ENCODE peak calls at places on chromosome 13, in seven cellular contexts. M is SK-N-MC, N is endothelial cell of umbilical vein, D is GM23338, V is spleen, T is upper lobe of left lung, I is HL-60. P is an unnamed sample.

GRCh38 chr13:60720590-60720989 is 323.6 kb downstream of the TDRD3 start:
- DNase-seq in M (no peak), N (no peak), D (no peak), V (no peak), T (no peak), I (no peak), P (no peak)

GRCh38 chr13:100254002-100254401 is 165.1 kb downstream of the PCCA start:
- DNase-seq in M (no peak), N (no peak), D (no peak), V (no peak), T (no peak), I (no peak), P (no peak)

GRCh38 chr13:32894589-32895001 is 121.6 kb upstream of the KL start:
- DNase-seq in M (no peak), N (no peak), D (no peak), V (no peak), T (no peak), I (peak; percentile 86), P (no peak)

GRCh38 chr13:114108141-114108761 is 24.2 kb downstream of the RASA3 start:
- DNase-seq in M (no peak), N (no peak), D (no peak), V (peak; percentile 67), T (peak; percentile 11), I (no peak), P (no peak)

GRCh38 chr13:80022146-80022545 is 318.8 kb downstream of the SPRY2 start:
- DNase-seq in M (no peak), N (no peak), D (no peak), V (no peak), T (no peak), I (no peak), P (no peak)

GRCh38 chr13:50646070-50646469 is 197.4 kb downstream of the DLEU7 start:
- DNase-seq in M (no peak), N (no peak), D (no peak), V (no peak), T (no peak), I (no peak), P (no peak)

GRCh38 chr13:49366841-49367240 is 77.0 kb downstream of the CAB39L start:
- DNase-seq in M (no peak), N (no peak), D (no peak), V (no peak), T (no peak), I (no peak), P (peak; percentile 51)

GRCh38 chr13:80235559-80236296 is 105.2 kb downstream of the SPRY2 start:
- DNase-seq in M (no peak), N (peak; percentile 86), D (peak; percentile 21), V (no peak), T (no peak), I (no peak), P (no peak)

GRCh38 chr13:108728370-108728769 is 99.0 kb downstream of the MYO16 start:
- DNase-seq in M (no peak), N (no peak), D (peak; percentile 91), V (no peak), T (no peak), I (no peak), P (no peak)

GRCh38 chr13:64672751-64673150 is 2557.4 kb downstream of the PCDH9 start:
- DNase-seq in M (no peak), N (no peak), D (no peak), V (no peak), T (no peak), I (no peak), P (no peak)

GRCh38 chr13:102721800-102722231 is 27.0 kb upstream of the METTL21C start:
- DNase-seq in M (no peak), N (no peak), D (no peak), V (no peak), T (no peak), I (no peak), P (no peak)

GRCh38 chr13:63842102-63842501 is 2426.5 kb upstream of the PCDH20 start:
- DNase-seq in M (no peak), N (no peak), D (no peak), V (no peak), T (no peak), I (no peak), P (no peak)

GRCh38 chr13:113320226-113320875 is 23.3 kb downstream of the LAMP1 start:
- DNase-seq in M (no peak), N (no peak), D (no peak), V (no peak), T (no peak), I (no peak), P (no peak)

GRCh38 chr13:28258401-28258800 is 120.1 kb downstream of the PAN3 start:
- DNase-seq in M (no peak), N (peak; percentile 87), D (no peak), V (no peak), T (no peak), I (no peak), P (no peak)

GRCh38 chr13:38758278-38758677 is 71.4 kb downstream of the FREM2 start:
- DNase-seq in M (no peak), N (no peak), D (no peak), V (no peak), T (no peak), I (no peak), P (no peak)

GRCh38 chr13:29847501-29847983 is 2.9 kb downstream of the UBL3 start:
- DNase-seq in M (no peak), N (peak; percentile 65), D (no peak), V (no peak), T (no peak), I (peak; percentile 13), P (no peak)
- TF ChIP-seq POLR2AphosphoS5 in M (no peak), N (no peak), D (no peak), V (no peak), T (no peak), I (no peak), P (no peak)

DNA sequence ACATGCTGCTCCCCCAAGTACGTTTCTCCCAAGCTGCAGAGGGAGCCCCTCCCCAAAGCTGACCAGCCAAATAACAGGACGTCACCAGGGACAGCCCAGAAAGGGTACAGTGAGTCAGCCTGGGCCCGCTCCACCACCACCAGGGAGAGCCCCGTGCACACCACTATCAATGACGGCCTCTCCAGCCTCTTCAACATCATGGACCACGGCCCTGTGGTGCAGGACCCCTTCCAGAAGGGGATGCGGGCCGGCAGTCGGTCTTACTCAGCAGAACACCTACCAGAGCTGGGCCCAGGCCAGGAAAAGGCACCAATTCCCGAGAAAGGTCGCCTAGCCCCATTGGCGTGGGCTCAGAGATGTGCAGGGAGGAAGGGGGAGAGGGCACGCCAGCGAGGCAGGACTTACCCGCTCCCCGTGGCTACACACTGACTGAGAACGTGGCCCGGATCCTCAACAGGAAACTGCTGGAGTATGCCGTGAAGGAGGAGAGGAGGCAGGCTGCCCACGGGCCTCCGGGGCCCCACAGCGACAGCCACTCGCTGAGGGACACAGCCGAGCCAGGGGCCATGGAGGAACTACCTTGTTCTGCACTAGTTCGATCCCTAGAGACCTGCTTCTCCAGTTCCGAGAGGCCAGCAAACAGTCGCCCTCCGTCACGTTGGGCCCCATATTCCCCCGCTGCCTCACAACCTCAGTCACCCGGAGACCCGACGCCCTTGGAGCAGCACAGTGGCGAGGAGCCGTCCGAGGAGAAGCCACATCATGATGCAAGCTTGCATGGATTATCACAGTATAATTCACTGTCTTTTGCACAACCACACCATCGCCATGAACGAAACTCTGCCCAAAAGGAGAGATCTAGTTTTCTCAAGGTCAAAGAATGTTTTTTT is 815.9 kb upstream of the KLHL1 start:
- DNase-seq in M (no peak), N (no peak), D (no peak), V (no peak), T (no peak), I (no peak), P (no peak)
- TF ChIP-seq POLR2AphosphoS5 in M (no peak), N (no peak), D (no peak), V (no peak), T (no peak), I (no peak), P (no peak)

GRCh38 chr13:44732503-44733098 is 156.5 kb upstream of the TSC22D1 start:
- DNase-seq in M (no peak), N (no peak), D (peak; percentile 10), V (no peak), T (no peak), I (no peak), P (peak; percentile 71)

GRCh38 chr13:44735806-44736205 is 159.7 kb upstream of the TSC22D1 start:
- DNase-seq in M (no peak), N (no peak), D (no peak), V (no peak), T (no peak), I (no peak), P (peak; percentile 69)

GRCh38 chr13:44730099-44730498 is 154.0 kb upstream of the TSC22D1 start:
- DNase-seq in M (no peak), N (no peak), D (no peak), V (no peak), T (no peak), I (no peak), P (no peak)

GRCh38 chr13:44738463-44738862 is 162.3 kb upstream of the TSC22D1 start:
- DNase-seq in M (no peak), N (no peak), D (no peak), V (no peak), T (no peak), I (no peak), P (no peak)

DNA sequence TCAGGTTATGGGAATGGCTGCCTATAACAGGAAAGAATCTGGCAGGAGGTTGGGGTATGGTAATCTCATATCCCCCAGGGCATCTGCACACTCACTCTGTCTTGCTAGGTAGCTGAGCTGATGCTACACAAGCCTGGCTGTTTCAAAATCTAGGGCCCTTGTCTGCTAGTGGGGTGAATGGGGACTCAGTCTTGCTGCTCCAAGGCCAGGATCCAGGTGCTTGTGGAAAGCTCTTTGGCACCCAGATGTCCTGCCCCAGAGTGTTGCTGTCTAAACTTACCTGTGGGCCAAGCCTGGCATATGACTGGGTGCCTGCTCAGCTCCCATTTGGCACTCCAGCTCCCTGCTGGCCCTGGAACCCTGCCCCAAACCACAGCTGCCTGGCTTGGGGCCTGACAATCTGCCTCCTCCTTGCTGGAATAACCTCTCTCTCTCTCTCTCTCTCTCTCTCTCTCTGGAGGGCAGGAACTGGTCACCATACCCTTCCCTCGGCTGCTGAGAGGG is 158.1 kb upstream of the TSC22D1 start:
- DNase-seq in M (peak; percentile 40), N (no peak), D (no peak), V (no peak), T (peak; percentile 52), I (no peak), P (peak; percentile 91)
- TF ChIP-seq POLR2AphosphoS5 in M (no peak), N (no peak), D (no peak), V (no peak), T (no peak), I (no peak), P (peak; percentile 35)

DNA sequence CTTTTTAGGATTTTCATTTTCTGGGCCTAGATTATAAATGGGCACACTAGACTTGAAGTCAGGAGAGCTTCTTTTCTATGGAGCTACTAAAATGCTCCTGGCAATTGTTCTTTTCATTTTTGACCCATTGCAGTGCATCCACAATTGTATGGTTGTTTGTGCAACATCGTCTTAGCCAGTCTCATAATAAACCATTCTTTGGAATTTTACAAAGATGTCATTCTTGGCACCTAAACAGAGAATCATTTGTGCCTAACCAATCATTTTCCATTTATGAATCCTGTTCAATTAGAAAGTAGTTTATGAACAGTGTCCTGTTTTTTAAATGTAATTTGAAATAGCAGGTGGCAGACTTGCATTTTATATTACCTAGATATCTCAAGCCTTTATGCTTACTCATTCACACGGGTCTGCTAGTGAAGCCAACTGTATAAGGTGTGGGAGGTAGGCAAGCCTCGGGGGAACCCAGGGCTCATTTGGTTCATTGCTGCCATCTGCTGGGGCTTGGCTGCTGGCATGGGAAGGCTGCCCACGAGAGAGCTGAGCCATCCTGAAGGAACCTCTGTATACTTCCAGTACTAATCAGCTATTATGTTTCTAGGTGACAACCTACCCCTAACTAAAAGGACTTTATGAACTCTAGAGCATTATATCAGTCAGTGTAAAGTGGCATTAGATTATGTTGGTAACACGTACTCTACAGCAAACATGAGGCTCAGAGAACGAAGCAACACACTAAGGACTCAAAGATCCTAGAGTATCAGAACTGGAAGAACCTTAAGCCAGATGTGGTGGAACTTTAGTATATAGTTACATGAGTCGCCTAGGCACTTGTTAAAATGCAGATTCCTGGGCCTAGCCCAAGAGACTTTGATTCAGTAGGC is 60.0 kb downstream of the TPT1 start:
- DNase-seq in M (no peak), N (peak; percentile 79), D (peak; percentile 77), V (no peak), T (peak; percentile 73), I (peak; percentile 65), P (peak; percentile 73)
- TF ChIP-seq POLR2AphosphoS5 in M (no peak), N (no peak), D (no peak), V (no peak), T (no peak), I (no peak), P (no peak)

P was measured in stomach.